ENCODE peak calls at places on chromosomes 2 and 18, in nine cellular contexts. H is AG08396; P is NCI-H82; W is H7; I is fibroblast of pulmonary artery; D is suprapubic skin; R is SHP77; V is stimulated activated CD4-positive, alpha-beta T cell treated with anti-CD3 and anti-CD28 coated beads, TNF-alpha, amount 100 ng/mL, for 24 hours; L is GM12865. J is an unnamed sample.

GRCh38 chr2:95356821-95357700 is 45.4 kb upstream of the FAHD2A start:
- DNase-seq in H (no peak), W (peak; percentile 28), P (no peak), V (no peak), L (no peak), I (no peak), D (no peak), R (no peak), J (no peak)

GRCh38 chr18:78542204-78542603 is 437.4 kb upstream of the SALL3 start:
- DNase-seq in R (no peak), V (no peak), L (no peak), W (peak; percentile 59), H (no peak), I (no peak), D (peak; percentile 79), P (no peak), J (no peak)

GRCh38 chr2:102166189-102166845 is 20.5 kb upstream of the IL1RL2 start:
- DNase-seq in I (no peak), H (peak; percentile 43), P (no peak), W (peak; percentile 35), L (no peak), R (peak; percentile 8), D (no peak), V (no peak), J (no peak)

GRCh38 chr18:49177812-49178211 is 227.0 kb upstream of the SMAD7 start:
- DNase-seq in D (no peak), V (no peak), L (no peak), W (no peak), P (no peak), H (peak; percentile 16), R (no peak), I (peak; percentile 44), J (no peak)

GRCh38 chr2:229300371-229300770 is 29.3 kb upstream of the PID1 start:
- DNase-seq in L (no peak), I (no peak), D (no peak), R (no peak), W (no peak), H (no peak), V (no peak), P (no peak), J (no peak)

GRCh38 chr18:46706968-46707367 is 49.9 kb downstream of the ST8SIA5 start:
- DNase-seq in D (no peak), R (no peak), P (no peak), W (no peak), I (no peak), L (no peak), H (no peak), V (no peak), J (no peak)

GRCh38 chr18:78688249-78688648 is 291.4 kb upstream of the SALL3 start:
- DNase-seq in D (no peak), L (no peak), W (no peak), P (no peak), R (no peak), V (no peak), H (no peak), I (no peak), J (no peak)

GRCh38 chr2:217797661-217798069 is 205.1 kb downstream of the TNS1 start:
- DNase-seq in P (no peak), V (no peak), L (no peak), D (peak; percentile 73), H (no peak), W (no peak), I (no peak), R (peak; percentile 35), J (no peak)

GRCh38 chr2:62263076-62263475 is 67.2 kb downstream of the B3GNT2 start:
- DNase-seq in H (no peak), D (no peak), W (no peak), R (no peak), I (no peak), L (no peak), V (no peak), P (no peak), J (no peak)

GRCh38 chr2:20350105-20350712 is 435 bp downstream of the PUM2 start:
- DNase-seq in R (peak; percentile 38), W (peak; percentile 91), D (peak; percentile 76), P (peak; percentile 83), V (peak; percentile 25), L (peak; percentile 69), I (no peak), H (peak; percentile 52), J (no peak)

GRCh38 chr2:196809260-196809659 is at the start of gene C2orf66:
- DNase-seq in L (no peak), W (no peak), I (no peak), V (no peak), D (no peak), H (no peak), P (no peak), R (no peak), J (no peak)

GRCh38 chr2:168184896-168185513 is 62.4 kb downstream of the STK39 start:
- DNase-seq in L (no peak), V (no peak), D (no peak), W (no peak), H (no peak), R (no peak), I (no peak), P (peak; percentile 82), J (no peak)

GRCh38 chr2:27890146-27891062 is at the start of the genes BABAM2 and RBKS:
- DNase-seq in V (peak; percentile 77), P (peak; percentile 86), W (peak; percentile 96), L (peak; percentile 94), I (peak; percentile 84), D (peak; percentile 91), H (peak; percentile 96), R (peak; percentile 70), J (peak; percentile 70)

GRCh38 chr2:187819624-187820023 is 265.4 kb upstream of the TFPI start:
- DNase-seq in R (no peak), H (no peak), P (no peak), L (no peak), V (no peak), W (no peak), I (no peak), D (no peak), J (no peak)

GRCh38 chr2:216064014-216064630 is 17.5 kb downstream of the PECR start:
- DNase-seq in W (no peak), I (peak; percentile 32), L (no peak), H (no peak), D (no peak), V (no peak), R (no peak), P (peak; percentile 20), J (no peak)

GRCh38 chr2:27308359-27308875 is at the start of gene UCN:
- DNase-seq in R (no peak), P (peak; percentile 56), D (no peak), L (no peak), I (peak; percentile 55), H (peak; percentile 62), W (peak; percentile 87), V (no peak), J (no peak)

GRCh38 chr18:25239636-25240468 is 112.1 kb downstream of the ZNF521 start:
- DNase-seq in W (no peak), R (no peak), P (no peak), V (no peak), H (no peak), D (no peak), L (no peak), I (peak; percentile 60), J (peak; percentile 41)

GRCh38 chr2:235931676-235932075 is 236.5 kb downstream of the GBX2 start:
- DNase-seq in I (no peak), W (no peak), L (no peak), V (no peak), P (no peak), D (no peak), H (no peak), R (no peak), J (no peak)

GRCh38 chr18:34494359-34494696 is 215.8 kb upstream of the DTNA start:
- DNase-seq in P (peak; percentile 6), L (no peak), H (no peak), W (no peak), R (no peak), V (no peak), I (no peak), D (no peak), J (no peak)

GRCh38 chr18:47730795-47731194 is 199.7 kb downstream of the SMAD2 start:
- DNase-seq in L (no peak), H (no peak), I (no peak), V (no peak), D (no peak), P (no peak), R (no peak), W (peak; percentile 54), J (no peak)

GRCh38 chr2:182240862-182241371 is 185.9 kb downstream of the PDE1A start:
- DNase-seq in L (peak; percentile 77), R (peak; percentile 77), W (peak; percentile 43), H (peak; percentile 14), V (no peak), P (peak; percentile 51), I (peak; percentile 58), D (no peak), J (peak; percentile 18)

GRCh38 chr2:41504532-41504931 is 543.3 kb upstream of the PKDCC start:
- DNase-seq in W (no peak), L (no peak), H (no peak), P (no peak), V (no peak), D (no peak), I (no peak), R (no peak), J (no peak)

GRCh38 chr2:73255907-73256617 is 22.0 kb downstream of the CCT7 start:
- DNase-seq in I (no peak), W (peak; percentile 67), H (no peak), V (no peak), L (no peak), R (no peak), D (no peak), P (no peak), J (no peak)

GRCh38 chr2:241009601-241010530 is 11.4 kb downstream of the SNED1 start:
- DNase-seq in L (peak; percentile 45), D (peak; percentile 71), R (no peak), W (peak; percentile 94), V (no peak), H (peak; percentile 80), P (no peak), I (peak; percentile 96), J (no peak)

GRCh38 chr2:68284896-68285295 is 32.6 kb upstream of the PPP3R1 start:
- DNase-seq in R (no peak), D (no peak), I (peak; percentile 71), H (peak; percentile 11), P (peak; percentile 52), L (no peak), W (peak; percentile 36), V (no peak), J (no peak)

GRCh38 chr2:162244559-162245031 is 1.4 kb upstream of the FAP start:
- DNase-seq in H (peak; percentile 70), P (no peak), V (no peak), D (no peak), W (no peak), R (no peak), L (no peak), I (peak; percentile 93), J (no peak)

J was measured in SK-N-DZ.